ENCODE peak calls at places on chromosome 20, in eight cellular contexts. One of them, this sample, is unnamed.

GRCh38 chr20:38790210-38791053 is 15.1 kb upstream of the PPP1R16B start:
- DNase-seq in stimulated activated CD8-positive, alpha-beta memory T cell treated with anti-CD3 and anti-CD28 coated beads, Interleukin-2, amount 100 ng/mL, for 1 hour: no peak
- DNase-seq in epithelial cell of proximal tubule: no peak
- DNase-seq in NCI-H526: peak; percentile 80
- DNase-seq in progenitor cell of endocrine pancreas: no peak
- DNase-seq in esophagus squamous epithelium: no peak
- DNase-seq in HFFc6: no peak
- DNase-seq in RPMI7951: peak; percentile 41
- DNase-seq in this sample: no peak

GRCh38 chr20:48605364-48606116 is 222.3 kb downstream of the PREX1 start:
- DNase-seq in HFFc6: no peak
- DNase-seq in NCI-H526: no peak
- DNase-seq in progenitor cell of endocrine pancreas: no peak
- DNase-seq in epithelial cell of proximal tubule: no peak
- DNase-seq in esophagus squamous epithelium: no peak
- DNase-seq in RPMI7951: no peak
- DNase-seq in stimulated activated CD8-positive, alpha-beta memory T cell treated with anti-CD3 and anti-CD28 coated beads, Interleukin-2, amount 100 ng/mL, for 1 hour: no peak
- DNase-seq in this sample: no peak

GRCh38 chr20:22379472-22379871 is 204.9 kb downstream of the FOXA2 start:
- DNase-seq in HFFc6: no peak
- DNase-seq in RPMI7951: peak; percentile 85
- DNase-seq in stimulated activated CD8-positive, alpha-beta memory T cell treated with anti-CD3 and anti-CD28 coated beads, Interleukin-2, amount 100 ng/mL, for 1 hour: no peak
- DNase-seq in progenitor cell of endocrine pancreas: no peak
- DNase-seq in esophagus squamous epithelium: no peak
- DNase-seq in epithelial cell of proximal tubule: no peak
- DNase-seq in NCI-H526: no peak
- DNase-seq in this sample: no peak

GRCh38 chr20:50478162-50479036 is 31.8 kb upstream of the PTPN1 start:
- DNase-seq in esophagus squamous epithelium: no peak
- DNase-seq in epithelial cell of proximal tubule: no peak
- DNase-seq in HFFc6: no peak
- DNase-seq in progenitor cell of endocrine pancreas: no peak
- DNase-seq in NCI-H526: peak; percentile 85
- DNase-seq in stimulated activated CD8-positive, alpha-beta memory T cell treated with anti-CD3 and anti-CD28 coated beads, Interleukin-2, amount 100 ng/mL, for 1 hour: peak; percentile 47
- DNase-seq in RPMI7951: peak; percentile 82
- DNase-seq in this sample: no peak

GRCh38 chr20:53146201-53146891 is 174.2 kb downstream of the TSHZ2 start:
- DNase-seq in epithelial cell of proximal tubule: no peak
- DNase-seq in RPMI7951: no peak
- DNase-seq in progenitor cell of endocrine pancreas: no peak
- DNase-seq in NCI-H526: no peak
- DNase-seq in HFFc6: no peak
- DNase-seq in stimulated activated CD8-positive, alpha-beta memory T cell treated with anti-CD3 and anti-CD28 coated beads, Interleukin-2, amount 100 ng/mL, for 1 hour: no peak
- DNase-seq in esophagus squamous epithelium: no peak
- DNase-seq in this sample: no peak

GRCh38 chr20:37922016-37922415 is 19.1 kb downstream of the VSTM2L start:
- DNase-seq in progenitor cell of endocrine pancreas: no peak
- DNase-seq in stimulated activated CD8-positive, alpha-beta memory T cell treated with anti-CD3 and anti-CD28 coated beads, Interleukin-2, amount 100 ng/mL, for 1 hour: no peak
- DNase-seq in NCI-H526: no peak
- DNase-seq in esophagus squamous epithelium: no peak
- DNase-seq in epithelial cell of proximal tubule: no peak
- DNase-seq in RPMI7951: no peak
- DNase-seq in HFFc6: no peak
- DNase-seq in this sample: no peak

GRCh38 chr20:61763740-61764400 is 301.8 kb downstream of the TAF4 start:
- DNase-seq in epithelial cell of proximal tubule: no peak
- DNase-seq in progenitor cell of endocrine pancreas: no peak
- DNase-seq in RPMI7951: no peak
- DNase-seq in NCI-H526: peak; percentile 34
- DNase-seq in esophagus squamous epithelium: no peak
- DNase-seq in stimulated activated CD8-positive, alpha-beta memory T cell treated with anti-CD3 and anti-CD28 coated beads, Interleukin-2, amount 100 ng/mL, for 1 hour: no peak
- DNase-seq in HFFc6: no peak
- DNase-seq in this sample: no peak

GRCh38 chr20:7540923-7541322 is 399.3 kb downstream of the HAO1 start:
- DNase-seq in NCI-H526: no peak
- DNase-seq in esophagus squamous epithelium: no peak
- DNase-seq in HFFc6: no peak
- DNase-seq in stimulated activated CD8-positive, alpha-beta memory T cell treated with anti-CD3 and anti-CD28 coated beads, Interleukin-2, amount 100 ng/mL, for 1 hour: no peak
- DNase-seq in RPMI7951: no peak
- DNase-seq in progenitor cell of endocrine pancreas: no peak
- DNase-seq in epithelial cell of proximal tubule: no peak
- DNase-seq in this sample: no peak

GRCh38 chr20:8248051-8248450 is 116.0 kb downstream of the PLCB1 start:
- DNase-seq in progenitor cell of endocrine pancreas: no peak
- DNase-seq in stimulated activated CD8-positive, alpha-beta memory T cell treated with anti-CD3 and anti-CD28 coated beads, Interleukin-2, amount 100 ng/mL, for 1 hour: no peak
- DNase-seq in esophagus squamous epithelium: no peak
- DNase-seq in epithelial cell of proximal tubule: no peak
- DNase-seq in RPMI7951: no peak
- DNase-seq in HFFc6: no peak
- DNase-seq in NCI-H526: no peak
- DNase-seq in this sample: no peak

GRCh38 chr20:45890997-45891983 is at the start of the genes CTSA and NEURL2:
- DNase-seq in stimulated activated CD8-positive, alpha-beta memory T cell treated with anti-CD3 and anti-CD28 coated beads, Interleukin-2, amount 100 ng/mL, for 1 hour: peak; percentile 63
- DNase-seq in esophagus squamous epithelium: peak; percentile 55
- DNase-seq in progenitor cell of endocrine pancreas: peak; percentile 86
- DNase-seq in HFFc6: peak; percentile 85
- DNase-seq in epithelial cell of proximal tubule: no peak
- DNase-seq in NCI-H526: peak; percentile 94
- DNase-seq in RPMI7951: peak; percentile 98
- DNase-seq in this sample: peak; percentile 82

This sample was measured in thoracic aorta.